ENCODE peak calls at places on chromosomes 3 and 15, in four cellular contexts. One of them, this sample, is unnamed.

GRCh38 chr3:72488736-72489030 is 359.6 kb downstream of the SHQ1 start:
- DNase-seq in sigmoid colon: no peak
- DNase-seq in HFFc6: peak; percentile 56
- DNase-seq in OCI-LY7: no peak
- DNase-seq in this sample: no peak

GRCh38 chr3:175896655-175897054 is 1037.5 kb downstream of the NAALADL2 start:
- DNase-seq in sigmoid colon: no peak
- DNase-seq in HFFc6: no peak
- DNase-seq in OCI-LY7: no peak
- DNase-seq in this sample: no peak

GRCh38 chr15:29035571-29036285 is 150.0 kb downstream of the APBA2 start:
- DNase-seq in sigmoid colon: no peak
- DNase-seq in HFFc6: no peak
- DNase-seq in OCI-LY7: no peak
- DNase-seq in this sample: no peak

GRCh38 chr15:99019558-99020540 is 12.3 kb upstream of the PGPEP1L start:
- DNase-seq in sigmoid colon: no peak
- DNase-seq in HFFc6: peak; percentile 79
- DNase-seq in OCI-LY7: no peak
- DNase-seq in this sample: no peak

GRCh38 chr3:184262166-184262926 is 993 bp upstream of the CAMK2N2 start:
- DNase-seq in sigmoid colon: no peak
- DNase-seq in HFFc6: no peak
- DNase-seq in OCI-LY7: no peak
- DNase-seq in this sample: no peak

GRCh38 chr15:77769700-77770099 is 137.0 kb upstream of the LINGO1 start:
- DNase-seq in sigmoid colon: no peak
- DNase-seq in HFFc6: no peak
- DNase-seq in OCI-LY7: no peak
- DNase-seq in this sample: no peak

GRCh38 chr3:62892045-62892444 is 16.8 kb upstream of the CADPS start:
- DNase-seq in sigmoid colon: no peak
- DNase-seq in HFFc6: no peak
- DNase-seq in OCI-LY7: no peak
- DNase-seq in this sample: no peak

GRCh38 chr15:90787881-90788280 is 70.7 kb downstream of the BLM start:
- DNase-seq in sigmoid colon: no peak
- DNase-seq in HFFc6: no peak
- DNase-seq in OCI-LY7: no peak
- DNase-seq in this sample: no peak

GRCh38 chr3:190877925-190878324 is 15.4 kb upstream of the GMNC start:
- DNase-seq in sigmoid colon: no peak
- DNase-seq in HFFc6: no peak
- DNase-seq in OCI-LY7: no peak
- DNase-seq in this sample: no peak

GRCh38 chr3:61559108-61559731 is 2.2 kb upstream of the PTPRG start:
- DNase-seq in sigmoid colon: no peak
- DNase-seq in HFFc6: peak; percentile 47
- DNase-seq in OCI-LY7: no peak
- DNase-seq in this sample: no peak
- TF ChIP-seq CTCF in sigmoid colon: no peak
- TF ChIP-seq CTCF in HFFc6: peak; percentile 52
- TF ChIP-seq CTCF in OCI-LY7: no peak
- TF ChIP-seq CTCF in this sample: no peak

GRCh38 chr3:140943781-140944547 is 2.3 kb downstream of the SLC25A36 start:
- DNase-seq in sigmoid colon: no peak
- DNase-seq in HFFc6: no peak
- DNase-seq in OCI-LY7: no peak
- DNase-seq in this sample: no peak

GRCh38 chr3:140942221-140943104 is 827 bp downstream of the SLC25A36 start:
- DNase-seq in sigmoid colon: peak; percentile 80
- DNase-seq in HFFc6: peak; percentile 16
- DNase-seq in OCI-LY7: peak; percentile 80
- DNase-seq in this sample: peak; percentile 67

GRCh38 chr3:140941090-140941433 is 574 bp upstream of the SLC25A36 start:
- DNase-seq in sigmoid colon: no peak
- DNase-seq in HFFc6: no peak
- DNase-seq in OCI-LY7: no peak
- DNase-seq in this sample: no peak

DNA sequence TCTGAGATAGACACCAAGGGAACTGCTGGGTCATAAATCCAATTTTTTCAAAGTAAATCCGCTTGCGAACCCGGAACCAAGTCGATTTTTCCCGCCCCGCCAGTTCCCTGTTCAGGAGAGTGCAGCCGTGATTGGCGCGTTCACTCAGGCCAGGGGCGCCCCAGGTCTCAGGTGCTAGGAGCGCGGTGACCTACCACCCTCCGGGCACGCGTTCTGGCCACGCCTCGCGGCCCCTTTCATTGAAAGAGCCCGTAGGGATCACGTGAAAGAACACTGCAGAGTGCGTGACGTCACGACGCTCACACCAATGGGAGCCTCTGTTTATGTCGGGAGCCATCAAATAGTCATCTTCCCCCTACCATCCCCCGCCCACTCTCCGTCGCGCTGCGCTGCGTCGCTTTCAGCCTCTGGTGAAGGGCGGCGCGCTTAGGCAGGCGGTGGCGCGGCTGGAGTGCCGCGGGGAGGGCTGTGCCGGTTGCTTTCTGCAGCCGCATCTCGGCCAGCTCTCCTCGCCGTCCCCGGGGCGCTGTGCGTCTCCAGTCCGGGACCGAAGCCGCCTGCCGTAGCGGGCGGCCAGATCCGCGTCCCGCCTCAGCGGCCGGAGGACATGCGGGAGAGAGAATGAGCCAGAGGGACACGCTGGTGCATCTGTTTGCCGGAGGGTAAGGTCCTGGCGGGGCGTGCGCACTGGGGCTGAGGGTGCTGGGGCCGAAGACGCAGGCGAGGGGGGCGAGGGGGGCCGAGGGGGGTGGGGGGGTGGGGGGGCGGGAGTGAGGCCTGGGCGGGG is at the start of gene SLC25A36:
- DNase-seq in sigmoid colon: peak; percentile 98
- DNase-seq in HFFc6: peak; percentile 92
- DNase-seq in OCI-LY7: peak; percentile 99
- DNase-seq in this sample: peak; percentile 95
- TF ChIP-seq CTCF in sigmoid colon: no peak
- TF ChIP-seq CTCF in HFFc6: no peak
- TF ChIP-seq CTCF in OCI-LY7: no peak
- TF ChIP-seq CTCF in this sample: no peak

DNA sequence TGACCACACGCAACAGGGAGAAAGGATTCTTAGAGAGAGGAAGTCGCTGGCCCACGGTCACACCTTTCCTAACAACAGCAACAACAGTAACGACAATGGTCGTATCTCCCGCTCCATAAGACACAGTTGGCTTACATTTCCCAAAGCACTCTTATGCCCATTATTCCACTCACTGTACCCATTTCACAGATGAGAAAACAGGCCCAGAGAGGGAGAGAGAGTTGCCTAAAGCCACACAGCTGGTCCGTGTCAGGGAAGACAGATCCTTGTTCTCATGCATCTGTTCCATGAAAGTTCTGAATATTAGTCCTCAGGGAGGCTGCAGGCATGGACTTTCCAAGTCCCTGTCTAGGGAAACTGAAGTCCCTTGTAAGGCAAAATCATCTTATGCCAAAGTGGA is 42.0 kb upstream of the ATP2B2 start:
- DNase-seq in sigmoid colon: no peak
- DNase-seq in HFFc6: no peak
- DNase-seq in OCI-LY7: no peak
- DNase-seq in this sample: no peak
- TF ChIP-seq CTCF in sigmoid colon: no peak
- TF ChIP-seq CTCF in HFFc6: no peak
- TF ChIP-seq CTCF in OCI-LY7: no peak
- TF ChIP-seq CTCF in this sample: no peak

DNA sequence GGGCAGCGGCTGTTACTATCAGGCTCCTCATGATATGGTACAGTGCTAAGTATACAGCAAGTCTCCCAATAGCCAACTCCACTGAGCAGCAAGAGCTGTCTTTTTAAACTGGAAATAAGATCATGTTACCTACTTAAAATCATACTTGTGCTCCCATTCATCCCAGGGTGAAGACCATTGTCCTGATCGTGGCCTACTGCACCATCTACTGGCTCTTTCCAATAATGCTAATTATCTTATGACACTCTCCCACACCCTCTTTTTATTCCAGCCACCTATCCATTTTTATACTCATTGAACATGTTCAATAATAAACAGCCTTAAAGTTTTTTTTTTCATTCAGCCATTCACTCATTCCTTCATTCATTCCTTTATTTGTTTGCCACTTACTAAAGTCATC is 117.7 kb downstream of the GBE1 start:
- DNase-seq in sigmoid colon: no peak
- DNase-seq in HFFc6: peak; percentile 40
- DNase-seq in OCI-LY7: no peak
- DNase-seq in this sample: no peak
- TF ChIP-seq CTCF in sigmoid colon: no peak
- TF ChIP-seq CTCF in HFFc6: peak; percentile 70
- TF ChIP-seq CTCF in OCI-LY7: peak; percentile 40
- TF ChIP-seq CTCF in this sample: no peak

DNA sequence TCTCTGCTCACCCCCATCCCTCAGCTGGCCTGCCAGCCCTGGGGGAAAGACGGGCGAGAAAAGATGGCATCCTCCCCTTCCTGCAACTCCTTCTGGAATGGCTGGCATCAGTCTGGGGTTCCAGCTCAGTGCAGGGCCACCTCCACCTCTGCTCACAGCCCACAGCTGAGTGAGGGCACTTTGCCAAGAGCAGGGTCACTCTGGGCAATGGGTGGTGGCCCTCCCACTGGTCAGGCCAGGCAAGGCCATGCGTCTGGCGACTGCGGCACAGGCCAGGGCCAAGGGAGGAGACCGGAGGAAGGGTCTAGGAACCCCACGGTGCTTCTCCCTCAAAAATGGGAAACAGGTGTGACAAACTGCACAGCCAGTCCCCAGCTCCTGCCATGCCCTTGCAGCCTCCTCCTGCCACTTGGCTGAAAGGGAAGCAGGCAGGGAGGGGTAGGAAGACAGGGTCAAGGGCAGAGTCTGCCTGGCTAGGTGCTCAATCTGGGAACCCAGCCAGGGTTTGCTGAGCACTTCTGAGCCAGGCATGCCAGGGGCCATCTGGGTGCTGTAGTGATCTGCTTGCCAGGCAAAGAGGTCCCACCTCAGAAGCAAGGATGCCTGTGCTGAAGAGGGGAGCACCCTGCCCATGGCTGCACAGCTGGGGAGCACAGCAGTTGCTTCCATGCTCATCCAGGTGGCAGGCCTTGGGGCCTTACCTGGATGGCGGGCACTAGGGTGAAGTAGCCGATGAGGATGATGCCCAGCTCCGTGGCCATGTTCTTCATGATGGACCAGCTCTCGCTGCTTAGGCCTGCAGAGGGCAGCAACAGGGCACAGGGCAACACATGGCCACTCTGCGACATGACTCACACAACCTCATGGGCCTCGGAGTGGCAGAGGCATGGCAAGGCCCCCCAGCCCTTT is 41.2 kb downstream of the PTPN23 start:
- DNase-seq in sigmoid colon: peak; percentile 68
- DNase-seq in HFFc6: peak; percentile 31
- DNase-seq in OCI-LY7: no peak
- DNase-seq in this sample: no peak
- TF ChIP-seq CTCF in sigmoid colon: no peak
- TF ChIP-seq CTCF in HFFc6: peak; percentile 66
- TF ChIP-seq CTCF in OCI-LY7: peak; percentile 35
- TF ChIP-seq CTCF in this sample: peak; percentile 24

DNA sequence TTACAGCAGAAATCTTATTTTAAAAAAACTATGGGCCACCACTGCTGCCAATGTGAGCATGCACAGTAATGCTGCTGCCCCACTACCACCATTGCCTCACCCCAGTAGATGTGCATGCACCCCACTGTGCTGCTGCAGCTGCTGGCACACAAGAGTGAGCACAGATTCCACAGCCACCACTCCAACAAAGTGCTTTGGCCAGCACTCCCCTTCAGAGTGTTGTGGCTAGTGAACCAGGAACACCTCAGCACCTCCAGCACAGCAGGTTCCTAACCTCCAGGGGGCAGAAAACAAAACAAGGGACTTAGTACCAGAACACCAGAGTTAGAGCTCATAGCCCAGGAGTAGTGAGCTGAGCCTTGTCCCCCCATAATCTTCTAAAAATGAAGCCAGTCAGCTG is 629.6 kb downstream of the PYDC2 start:
- DNase-seq in sigmoid colon: no peak
- DNase-seq in HFFc6: no peak
- DNase-seq in OCI-LY7: peak; percentile 67
- DNase-seq in this sample: no peak
- TF ChIP-seq CTCF in sigmoid colon: no peak
- TF ChIP-seq CTCF in HFFc6: peak; percentile 49
- TF ChIP-seq CTCF in OCI-LY7: peak; percentile 72
- TF ChIP-seq CTCF in this sample: peak; percentile 36

DNA sequence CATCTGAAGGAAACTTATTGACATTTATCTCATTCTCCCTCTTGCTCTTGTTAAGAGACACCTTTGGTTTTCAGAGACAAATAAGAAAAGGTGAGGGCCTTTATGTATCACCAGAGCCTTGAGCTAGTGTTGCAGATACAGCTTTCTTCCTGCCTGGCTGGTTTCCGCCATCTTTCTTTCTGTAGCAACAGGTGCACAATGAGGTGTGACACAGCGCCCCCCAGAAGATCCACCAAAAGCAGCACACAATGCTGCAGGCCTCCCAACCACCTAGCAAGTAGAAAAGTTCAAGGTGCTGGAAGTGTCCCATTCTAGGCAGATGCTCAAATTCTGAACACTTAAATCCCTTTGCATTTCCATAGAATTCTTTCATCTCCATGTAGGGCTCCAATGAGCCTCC is 106.6 kb downstream of the FOXP1 start:
- DNase-seq in sigmoid colon: no peak
- DNase-seq in HFFc6: no peak
- DNase-seq in OCI-LY7: no peak
- DNase-seq in this sample: no peak
- TF ChIP-seq CTCF in sigmoid colon: no peak
- TF ChIP-seq CTCF in HFFc6: no peak
- TF ChIP-seq CTCF in OCI-LY7: peak; percentile 44
- TF ChIP-seq CTCF in this sample: no peak

This sample was measured in GM10248.